ENCODE peak calls at places on chromosomes 16 and 17, in six cellular contexts. T, C, J, O, R and U are unnamed samples.

GRCh38 chr16:28597692-28598261 is 927 bp upstream of the SULT1A2 start:
- DNase-seq in O (no peak), C (no peak), J (no peak), R (no peak), T (no peak), U (no peak)

GRCh38 chr17:57892820-57893595 is 43.2 kb upstream of the MRPS23 start:
- DNase-seq in C (no peak), J (peak; percentile 99), R (peak; percentile 82), O (peak; percentile 99), T (peak; percentile 98), U (peak; percentile 91)

GRCh38 chr17:296382-296781 is 56.2 kb downstream of the RPH3AL start:
- DNase-seq in O (no peak), C (no peak), T (no peak), J (no peak), R (no peak), U (no peak)

GRCh38 chr17:61159415-61159814 is 240.2 kb upstream of the TBX2 start:
- DNase-seq in C (no peak), J (no peak), R (no peak), T (peak; percentile 8), O (no peak), U (no peak)

GRCh38 chr16:54140788-54141136 is 145.8 kb downstream of the IRX3 start:
- DNase-seq in T (no peak), O (no peak), C (no peak), R (no peak), J (no peak), U (no peak)

GRCh38 chr17:58059141-58059540 is 24.1 kb upstream of the DYNLL2 start:
- DNase-seq in O (no peak), R (no peak), T (no peak), J (no peak), C (no peak), U (no peak)

GRCh38 chr17:63171428-63172205 is 205.6 kb downstream of the TANC2 start:
- DNase-seq in R (no peak), J (no peak), T (peak; percentile 77), O (peak; percentile 49), C (no peak), U (no peak)

GRCh38 chr16:11877374-11877773 is 26.0 kb upstream of the RSL1D1 start:
- DNase-seq in O (peak; percentile 41), C (no peak), R (no peak), J (no peak), T (no peak), U (no peak)

GRCh38 chr17:59437766-59438165 is 106.3 kb downstream of the YPEL2 start:
- DNase-seq in O (no peak), T (no peak), C (no peak), R (no peak), J (no peak), U (no peak)

GRCh38 chr17:81418710-81419332 is 23.6 kb downstream of the BAHCC1 start:
- DNase-seq in R (no peak), O (peak; percentile 67), T (no peak), C (no peak), J (no peak), U (no peak)

GRCh38 chr16:11913425-11914079 is 2.2 kb downstream of the GSPT1 start:
- DNase-seq in C (no peak), T (no peak), O (peak; percentile 66), R (no peak), J (no peak), U (no peak)

GRCh38 chr17:62671553-62671952 is 44.1 kb downstream of the MRC2 start:
- DNase-seq in O (no peak), C (peak; percentile 62), T (no peak), J (peak; percentile 63), R (no peak), U (no peak)

GRCh38 chr16:55815320-55815719 is 17.6 kb downstream of the CES1 start:
- DNase-seq in C (no peak), O (no peak), T (no peak), R (no peak), J (no peak), U (no peak)

GRCh38 chr17:82858376-82859126 is 18.7 kb upstream of the ZNF750 start:
- DNase-seq in J (no peak), C (no peak), O (no peak), T (no peak), R (no peak), U (no peak)

GRCh38 chr16:17345043-17345442 is 125.7 kb downstream of the XYLT1 start:
- DNase-seq in R (no peak), O (peak; percentile 85), T (no peak), J (peak; percentile 96), C (no peak), U (peak; percentile 46)

GRCh38 chr16:8631373-8631772 is 9.9 kb downstream of the METTL22 start:
- DNase-seq in C (no peak), O (no peak), R (no peak), J (no peak), T (no peak), U (no peak)

GRCh38 chr17:4074831-4075495 is 67.9 kb downstream of the ZZEF1 start:
- DNase-seq in J (no peak), O (peak; percentile 46), C (peak; percentile 61), T (peak; percentile 19), R (no peak), U (no peak)

GRCh38 chr16:11497851-11498289 is 88.8 kb downstream of the LITAF start:
- DNase-seq in R (no peak), O (peak; percentile 20), C (no peak), J (no peak), T (peak; percentile 72), U (no peak)

GRCh38 chr16:70496513-70496912 is 26.8 kb downstream of the COG4 start:
- DNase-seq in R (no peak), T (no peak), J (no peak), C (no peak), O (no peak), U (no peak)

GRCh38 chr17:3710951-3711383 is 12.7 kb upstream of the HASPIN start:
- DNase-seq in J (no peak), R (no peak), C (no peak), O (peak; percentile 64), T (peak; percentile 45), U (no peak)

GRCh38 chr16:72961115-72961832 is 86.7 kb downstream of the ZFHX3 start:
- DNase-seq in J (peak; percentile 57), C (peak; percentile 83), R (no peak), O (peak; percentile 34), T (no peak), U (no peak)

GRCh38 chr17:66255112-66255511 is 25.9 kb upstream of the APOH start:
- DNase-seq in C (peak; percentile 76), T (peak; percentile 82), R (no peak), J (no peak), O (peak; percentile 86), U (no peak)

GRCh38 chr17:7263801-7264078 is 1.5 kb upstream of the CLDN7 start:
- DNase-seq in R (no peak), O (no peak), T (no peak), C (peak; percentile 7), J (no peak), U (no peak)

GRCh38 chr16:2208772-2209171 is 1.9 kb downstream of the BRICD5 start:
- DNase-seq in O (no peak), J (no peak), R (no peak), T (no peak), C (no peak), U (no peak)

GRCh38 chr17:3738562-3739295 is 15.0 kb downstream of the HASPIN start:
- DNase-seq in O (no peak), J (no peak), C (no peak), R (no peak), T (peak; percentile 5), U (no peak)

DNA sequence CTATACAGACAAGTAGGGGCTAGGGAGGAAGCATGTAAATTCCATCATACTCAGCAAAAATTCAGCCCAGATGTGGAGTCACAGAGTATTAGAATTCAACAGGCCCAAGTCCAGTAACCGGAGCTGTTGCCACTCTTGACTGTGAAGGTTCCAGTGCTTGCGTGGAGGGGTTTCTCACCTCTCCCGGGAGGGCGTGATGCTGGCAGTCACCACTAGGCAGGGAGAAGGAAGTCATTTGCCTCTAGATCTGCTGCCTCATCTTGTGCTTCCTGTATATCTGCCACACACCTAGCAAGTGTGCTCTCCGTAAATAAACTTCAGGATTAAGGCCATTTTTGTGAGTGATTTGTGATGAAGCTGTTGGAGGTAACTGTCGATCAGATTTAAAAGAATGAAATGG is 1.0 kb upstream of the CKLF start:
- DNase-seq in R (no peak), J (no peak), O (peak; percentile 41), T (no peak), C (peak; percentile 64), U (no peak)
- TF ChIP-seq CTCF in R (no peak), J (peak; percentile 15), O (peak; percentile 20), T (peak; percentile 15), C (peak; percentile 46), U (peak; percentile 36)

GRCh38 chr17:50533720-50534148 is 1.2 kb downstream of the EPN3 start:
- DNase-seq in C (peak; percentile 90), R (peak; percentile 73), T (no peak), J (no peak), O (peak; percentile 29), U (peak; percentile 79)

GRCh38 chr17:50533185-50533584 is 650 bp downstream of the EPN3 start:
- DNase-seq in J (no peak), O (no peak), C (peak; percentile 64), R (no peak), T (no peak), U (no peak)

GRCh38 chr17:50534222-50534978 is 1.9 kb downstream of the EPN3 start:
- DNase-seq in C (peak; percentile 62), T (no peak), J (no peak), R (no peak), O (peak; percentile 17), U (no peak)

GRCh38 chr17:50531428-50532025 is 1.0 kb upstream of the EPN3 start:
- DNase-seq in J (no peak), R (no peak), T (no peak), C (no peak), O (no peak), U (no peak)

GRCh38 chr17:50532452-50533024 is at the start of gene EPN3:
- DNase-seq in R (no peak), O (no peak), T (no peak), C (peak; percentile 82), J (no peak), U (no peak)
- TF ChIP-seq CTCF in R (no peak), O (no peak), T (no peak), C (no peak), J (no peak), U (no peak)

DNA sequence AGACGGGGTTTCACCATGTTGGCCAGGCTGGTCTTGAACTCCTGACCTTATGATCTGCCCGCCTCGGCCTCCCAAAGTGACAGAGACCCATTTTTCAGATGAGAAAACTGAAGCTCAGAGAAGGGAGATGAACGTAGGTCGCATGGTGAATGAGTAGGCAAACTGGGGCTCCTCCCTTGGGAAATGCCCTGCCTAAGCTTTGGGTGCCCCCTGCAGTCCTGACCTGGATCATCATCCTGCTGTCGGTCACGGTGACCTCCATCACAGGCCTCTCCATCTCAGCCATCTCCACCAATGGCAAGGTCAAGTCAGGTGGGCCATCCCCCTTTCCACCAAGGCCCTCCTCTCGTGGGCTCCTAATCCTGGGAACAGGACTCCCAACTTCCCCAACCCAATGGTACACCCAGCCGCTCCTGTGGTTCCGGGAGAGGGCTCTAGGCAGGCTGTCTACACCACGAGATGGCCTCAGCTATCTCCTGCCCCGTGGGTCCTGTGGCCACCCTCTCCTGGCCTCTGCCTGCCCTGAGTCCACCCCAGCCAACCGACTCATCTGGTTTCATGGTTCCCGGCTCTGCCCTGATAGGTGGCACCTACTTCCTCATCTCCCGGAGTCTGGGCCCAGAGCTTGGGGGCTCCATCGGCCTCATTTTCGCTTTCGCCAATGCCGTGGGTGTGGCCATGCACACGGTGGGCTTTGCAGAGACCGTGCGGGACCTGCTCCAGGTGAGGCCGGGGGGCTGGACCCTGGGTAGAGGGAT is 4.7 kb downstream of the SLC12A3 start:
- DNase-seq in R (no peak), J (no peak), T (no peak), O (peak; percentile 39), C (no peak), U (no peak)
- TF ChIP-seq CTCF in R (no peak), J (no peak), T (peak; percentile 25), O (peak; percentile 20), C (peak; percentile 39), U (no peak)

GRCh38 chr17:45451131-45451530 is 18.5 kb upstream of the ARHGAP27 start:
- DNase-seq in T (no peak), C (peak; percentile 24), R (no peak), J (peak; percentile 52), O (no peak), U (no peak)
- TF ChIP-seq CTCF in T (no peak), C (peak; percentile 21), R (no peak), J (no peak), O (no peak), U (no peak)